ENCODE peak calls at places on chromosome 15, in five cellular contexts. E, K, X, D and Z are unnamed samples.

GRCh38 chr15:55703873-55704285 is 39.1 kb downstream of the PRTG start:
- DNase-seq in E (peak), K (peak), X (no peak), D (no peak), Z (no peak)

GRCh38 chr15:80152896-80153876 is at the start of gene FAH:
- DNase-seq in E (peak), K (peak), X (peak), D (no peak), Z (peak)

GRCh38 chr15:28098766-28099554 is at the start of gene OCA2:
- DNase-seq in E (peak), K (no peak), X (peak), D (peak), Z (peak)

GRCh38 chr15:81789403-81789802 is 256.4 kb downstream of the MEX3B start:
- DNase-seq in E (no peak), K (no peak), X (no peak), D (no peak), Z (no peak)

GRCh38 chr15:98609144-98609852 is 39.0 kb upstream of the IGF1R start:
- DNase-seq in E (peak), K (peak), X (peak), D (no peak), Z (peak)

GRCh38 chr15:101614001-101614585 is 38.1 kb downstream of the TM2D3 start:
- DNase-seq in E (no peak), K (no peak), X (no peak), D (no peak), Z (no peak)

GRCh38 chr15:28947241-28947674 is 61.5 kb downstream of the APBA2 start:
- DNase-seq in E (no peak), K (no peak), X (no peak), D (no peak), Z (no peak)

GRCh38 chr15:83709246-83709645 is 55.3 kb downstream of the ADAMTSL3 start:
- DNase-seq in E (peak), K (no peak), X (peak), D (no peak), Z (no peak)

GRCh38 chr15:37093480-37094410 is 6.6 kb downstream of the MEIS2 start:
- DNase-seq in E (peak), K (no peak), X (peak), D (peak), Z (no peak)

GRCh38 chr15:47460775-47461174 is 256.5 kb upstream of the SEMA6D start:
- DNase-seq in E (no peak), K (no peak), X (no peak), D (no peak), Z (no peak)

GRCh38 chr15:73284073-73284472 is 84.7 kb downstream of the HCN4 start:
- DNase-seq in E (peak), K (no peak), X (peak), D (no peak), Z (no peak)

GRCh38 chr15:59609730-59610712 is 1.6 kb upstream of the GCNT3 start:
- DNase-seq in E (no peak), K (no peak), X (peak), D (no peak), Z (no peak)

GRCh38 chr15:48984021-48984420 is 20.3 kb upstream of the SHC4 start:
- DNase-seq in E (no peak), K (peak), X (no peak), D (no peak), Z (no peak)

GRCh38 chr15:94792166-94792565 is 560.8 kb downstream of the MCTP2 start:
- DNase-seq in E (peak), K (no peak), X (no peak), D (no peak), Z (no peak)

GRCh38 chr15:47364671-47365141 is 352.6 kb upstream of the SEMA6D start:
- DNase-seq in E (no peak), K (no peak), X (no peak), D (no peak), Z (peak)

GRCh38 chr15:31046759-31047359 is 54.7 kb downstream of the TRPM1 start:
- DNase-seq in E (no peak), K (no peak), X (no peak), D (no peak), Z (no peak)

GRCh38 chr15:95129589-95129988 is 898.2 kb downstream of the MCTP2 start:
- DNase-seq in E (peak), K (no peak), X (peak), D (no peak), Z (no peak)

GRCh38 chr15:38335106-38335505 is 82.5 kb downstream of the SPRED1 start:
- DNase-seq in E (no peak), K (no peak), X (no peak), D (no peak), Z (peak)

GRCh38 chr15:85380217-85380859 is at the start of gene AKAP13:
- DNase-seq in E (peak), K (peak), X (peak), D (peak), Z (peak)

GRCh38 chr15:64045774-64046346 is 425 bp downstream of the DAPK2 start:
- DNase-seq in E (peak), K (no peak), X (no peak), D (no peak), Z (no peak)
- TF ChIP-seq EZH2 in E (no peak), K (no peak), X (no peak), D (no peak), Z (no peak)

GRCh38 chr15:74432271-74432967 is 1.3 kb downstream of the SEMA7A start:
- DNase-seq in E (no peak), K (no peak), X (peak), D (no peak), Z (peak)
- TF ChIP-seq EZH2 in E (no peak), K (no peak), X (no peak), D (no peak), Z (no peak)

GRCh38 chr15:65077981-65078352 is 1.4 kb downstream of the KBTBD13 start:
- DNase-seq in E (peak), K (no peak), X (peak), D (peak), Z (peak)
- TF ChIP-seq EZH2 in E (no peak), K (no peak), X (no peak), D (no peak), Z (no peak)

GRCh38 chr15:78564743-78565096 is 600 bp upstream of the CHRNA5 start:
- DNase-seq in E (no peak), K (no peak), X (no peak), D (no peak), Z (no peak)

GRCh38 chr15:78567541-78567940 is 2.2 kb downstream of the CHRNA5 start:
- DNase-seq in E (no peak), K (no peak), X (no peak), D (no peak), Z (no peak)

GRCh38 chr15:78565097-78565950 is at the start of gene CHRNA5:
- DNase-seq in E (peak), K (peak), X (peak), D (peak), Z (peak)

GRCh38 chr15:78563092-78563491 is 2.2 kb upstream of the CHRNA5 start:
- DNase-seq in E (no peak), K (no peak), X (no peak), D (no peak), Z (no peak)

GRCh38 chr15:78565951-78566774 is 843 bp downstream of the CHRNA5 start:
- DNase-seq in E (peak), K (peak), X (peak), D (peak), Z (peak)
- TF ChIP-seq EZH2 in E (no peak), K (no peak), X (peak), D (no peak), Z (no peak)

DNA sequence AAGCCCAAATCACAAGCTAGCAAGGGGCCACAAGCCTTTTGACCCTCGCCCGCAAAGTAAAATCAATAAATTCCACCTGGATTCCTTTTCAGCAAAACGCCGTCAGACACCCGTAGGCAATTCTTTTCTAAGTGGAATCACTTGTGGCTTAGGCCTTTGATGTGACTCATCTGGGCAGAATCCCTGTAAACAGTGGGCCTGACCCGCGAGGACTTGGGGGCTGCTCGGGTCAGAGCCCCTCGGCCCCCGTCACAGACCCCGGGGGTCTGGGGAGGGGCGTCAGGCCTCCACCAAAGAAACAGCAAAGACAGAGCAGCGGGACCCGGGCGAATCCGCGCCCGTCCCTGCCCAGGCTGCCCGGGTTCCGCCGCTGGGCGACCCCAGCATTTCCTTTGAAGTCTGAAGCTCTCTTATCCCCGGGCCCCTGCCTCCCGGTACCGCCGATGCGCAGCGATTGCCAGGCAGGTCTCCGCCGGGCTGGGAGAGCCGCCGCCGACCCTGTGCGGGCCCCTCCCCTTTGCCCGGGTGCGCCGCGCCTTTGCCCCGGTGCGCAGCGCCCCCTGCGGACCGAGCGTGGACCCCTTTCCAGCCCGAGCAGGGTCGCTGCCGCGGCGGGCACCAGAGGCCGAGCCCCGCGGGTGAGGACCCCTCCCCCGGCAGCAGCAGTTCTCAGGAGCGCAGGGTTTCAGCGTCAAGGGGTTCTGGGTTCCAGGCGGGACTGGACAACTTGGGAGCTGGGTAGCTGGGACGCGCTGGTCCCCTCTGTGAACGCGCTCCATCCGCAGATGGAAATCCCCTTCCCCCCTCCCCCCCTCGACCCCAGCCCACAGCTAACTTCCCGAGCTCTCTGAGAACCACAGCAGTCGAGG is 178.3 kb downstream of the UACA start:
- DNase-seq in E (peak), K (peak), X (no peak), D (peak), Z (peak)
- TF ChIP-seq EZH2 in E (no peak), K (no peak), X (no peak), D (no peak), Z (no peak)

GRCh38 chr15:88604381-88604951 is 16.7 kb upstream of the AEN start:
- DNase-seq in E (no peak), K (no peak), X (no peak), D (no peak), Z (peak)

GRCh38 chr15:88603885-88604284 is 17.3 kb upstream of the AEN start:
- DNase-seq in E (no peak), K (no peak), X (no peak), D (no peak), Z (peak)

GRCh38 chr15:88606437-88606794 is 14.7 kb upstream of the AEN start:
- DNase-seq in E (no peak), K (no peak), X (no peak), D (no peak), Z (no peak)

GRCh38 chr15:88604972-88605506 is 16.1 kb upstream of the AEN start:
- DNase-seq in E (no peak), K (no peak), X (no peak), D (no peak), Z (peak)

DNA sequence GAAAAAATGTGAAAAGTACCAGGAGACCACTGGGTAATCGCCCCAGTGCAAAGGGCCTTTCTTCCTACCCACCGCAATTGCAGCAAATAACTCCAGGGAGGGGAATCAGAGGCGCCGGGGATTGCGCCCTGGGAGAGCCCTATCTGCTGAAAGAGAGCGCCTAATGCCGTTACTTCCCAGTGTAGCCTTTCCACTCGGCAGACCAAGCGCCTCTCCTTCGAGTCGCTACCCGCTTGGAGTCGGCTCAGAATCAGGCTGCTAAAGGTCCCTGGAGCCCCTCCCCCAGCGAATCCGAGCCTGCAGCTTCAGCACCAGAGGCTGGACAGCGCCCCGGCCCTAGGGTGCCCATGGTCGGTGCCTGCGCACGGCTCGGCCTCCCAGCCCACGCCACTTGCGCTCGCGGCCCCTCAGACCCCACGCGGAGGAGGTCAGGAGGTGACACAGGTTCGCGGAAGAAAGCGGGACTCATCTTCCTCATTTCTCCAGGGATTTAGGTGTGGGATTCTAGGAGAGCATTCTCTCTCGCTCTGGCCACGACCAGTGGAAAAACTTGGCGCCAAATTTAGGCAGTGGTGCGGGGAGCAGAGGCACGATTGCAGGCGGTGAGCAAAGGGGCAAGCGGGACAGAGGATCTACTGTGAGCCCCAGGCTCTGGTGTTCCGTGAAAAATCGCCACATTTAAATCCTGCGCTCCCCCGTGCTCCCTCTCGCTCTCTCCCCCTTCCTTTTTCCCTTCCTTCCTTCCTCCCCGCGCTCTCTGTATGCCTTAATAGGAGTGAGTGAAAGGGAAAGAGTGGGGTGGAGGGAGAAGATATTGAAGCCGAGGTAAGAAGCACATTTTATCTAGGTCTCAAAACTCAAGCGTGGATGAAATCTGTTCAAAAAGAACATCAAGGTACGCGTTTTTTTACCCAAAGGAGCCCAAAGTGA is 15.4 kb upstream of the AEN start:
- DNase-seq in E (peak), K (no peak), X (peak), D (peak), Z (peak)
- TF ChIP-seq EZH2 in E (peak), K (no peak), X (no peak), D (peak), Z (peak)

GRCh38 chr15:40040770-40041169 is 1.8 kb upstream of the SRP14 start:
- DNase-seq in E (no peak), K (no peak), X (no peak), D (no peak), Z (no peak)
- TF ChIP-seq EZH2 in E (no peak), K (no peak), X (no peak), D (no peak), Z (no peak)

DNA sequence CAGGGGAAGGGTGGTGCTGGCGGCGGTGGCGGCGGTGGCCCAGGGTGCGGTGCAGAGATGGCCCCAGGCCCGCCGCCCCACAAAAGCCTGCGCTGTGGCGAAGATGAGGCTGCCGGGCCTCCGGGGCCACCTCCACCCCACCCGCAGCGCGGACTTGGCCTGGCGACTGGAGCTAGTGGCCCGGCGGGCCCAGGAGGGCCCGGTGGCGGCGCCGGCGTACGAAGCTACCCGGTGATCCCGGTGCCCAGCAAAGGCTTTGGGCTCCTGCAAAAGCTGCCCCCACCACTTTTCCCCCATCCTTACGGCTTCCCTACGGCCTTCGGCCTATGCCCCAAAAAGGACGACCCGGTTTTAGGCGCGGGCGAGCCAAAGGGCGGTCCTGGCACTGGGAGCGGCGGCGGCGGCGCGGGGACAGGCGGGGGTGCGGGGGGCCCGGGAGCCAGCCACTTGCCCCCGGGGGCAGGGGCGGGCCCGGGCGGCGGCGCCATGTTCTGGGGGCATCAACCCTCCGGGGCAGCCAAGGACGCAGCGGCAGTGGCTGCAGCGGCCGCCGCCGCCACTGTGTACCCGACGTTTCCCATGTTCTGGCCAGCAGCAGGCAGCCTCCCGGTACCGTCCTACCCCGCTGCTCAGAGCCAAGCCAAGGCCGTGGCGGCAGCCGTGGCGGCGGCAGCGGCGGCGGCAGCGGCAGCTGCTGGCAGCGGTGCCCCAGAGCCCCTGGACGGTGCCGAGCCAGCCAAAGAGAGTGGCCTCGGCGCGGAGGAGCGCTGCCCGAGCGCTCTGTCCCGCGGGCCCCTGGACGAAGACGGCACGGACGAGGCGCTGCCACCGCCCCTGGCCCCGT is 1.6 kb downstream of the SKOR1 start:
- DNase-seq in E (no peak), K (no peak), X (no peak), D (no peak), Z (peak)
- TF ChIP-seq EZH2 in E (peak), K (no peak), X (no peak), D (no peak), Z (peak)

GRCh38 chr15:93584021-93584420 is 495.0 kb upstream of the RGMA start:
- DNase-seq in E (no peak), K (no peak), X (no peak), D (no peak), Z (no peak)
- TF ChIP-seq EZH2 in E (no peak), K (no peak), X (no peak), D (no peak), Z (no peak)

GRCh38 chr15:33310481-33311311 is at the start of gene RYR3:
- DNase-seq in E (peak), K (no peak), X (peak), D (peak), Z (peak)
- TF ChIP-seq EZH2 in E (peak), K (no peak), X (no peak), D (no peak), Z (peak)